ENCODE peak calls at places on chromosomes 12 and 14, in nine cellular contexts. G is GM12865, X is fibroblast of lung, H is left ventricle myocardium inferior, A is non-pigmented ciliary epithelial cell, P is SK-N-DZ, V is T-cell, R is endothelial cell of umbilical vein, J is EL. W is an unnamed sample.

GRCh38 chr12:14954269-14954668 is 7.1 kb downstream of the ARHGDIB start:
- DNase-seq in R (no peak), P (no peak), V (no peak), G (no peak), J (no peak), A (no peak), X (no peak), H (no peak), W (no peak)

GRCh38 chr12:68844788-68845695 is 37.1 kb downstream of the MDM2 start:
- DNase-seq in P (no peak), J (no peak), V (no peak), X (no peak), A (no peak), H (no peak), R (no peak), G (no peak), W (no peak)

GRCh38 chr12:39723831-39724230 is 104.2 kb upstream of the ABCD2 start:
- DNase-seq in V (no peak), H (no peak), A (no peak), P (no peak), R (no peak), J (peak), G (peak), X (peak), W (no peak)

GRCh38 chr14:100375273-100375962 is 52.3 kb downstream of the SLC25A47 start:
- DNase-seq in P (no peak), A (peak), G (peak), J (peak), V (peak), H (peak), R (peak), X (peak), W (peak)

GRCh38 chr12:570237-570925 is 92.9 kb downstream of the NINJ2 start:
- DNase-seq in V (no peak), P (peak), X (peak), A (no peak), H (peak), J (peak), G (no peak), R (peak), W (peak)

GRCh38 chr12:124601699-124602098 is 34.3 kb upstream of the NCOR2 start:
- DNase-seq in V (no peak), R (no peak), H (no peak), P (no peak), J (no peak), A (no peak), X (no peak), G (no peak), W (no peak)

GRCh38 chr14:72990171-72990570 is 36.7 kb downstream of the ZFYVE1 start:
- DNase-seq in P (no peak), J (no peak), R (no peak), H (no peak), X (no peak), V (no peak), A (no peak), G (no peak), W (no peak)

GRCh38 chr12:91053951-91054715 is 3.7 kb downstream of the KERA start:
- DNase-seq in G (no peak), J (peak), R (peak), X (peak), A (peak), H (no peak), V (no peak), P (no peak), W (peak)

GRCh38 chr14:37122919-37123639 is 49.3 kb downstream of the SLC25A21 start:
- DNase-seq in H (no peak), J (peak), A (no peak), G (no peak), P (no peak), X (no peak), V (no peak), R (no peak), W (no peak)

GRCh38 chr12:93918262-93918661 is 230.1 kb upstream of the PLXNC1 start:
- DNase-seq in R (no peak), V (no peak), A (peak), X (peak), J (peak), G (no peak), H (no peak), P (no peak), W (no peak)

GRCh38 chr14:100294213-100294962 is 11.9 kb downstream of the SLC25A29 start:
- DNase-seq in J (no peak), G (no peak), A (no peak), H (peak), P (no peak), R (no peak), X (no peak), V (no peak), W (no peak)

GRCh38 chr12:1851126-1851791 is 30.9 kb downstream of the LRTM2 start:
- DNase-seq in J (peak), V (no peak), G (no peak), R (peak), A (peak), X (peak), P (no peak), H (no peak), W (peak)

GRCh38 chr12:45217846-45218245 is 2.0 kb downstream of the ANO6 start:
- DNase-seq in H (no peak), R (peak), G (no peak), X (no peak), P (no peak), V (no peak), A (no peak), J (no peak), W (peak)

GRCh38 chr14:33848706-33849454 is 102.0 kb downstream of the EGLN3 start:
- DNase-seq in H (peak), X (peak), G (peak), P (peak), V (no peak), A (no peak), R (peak), J (peak), W (peak)

GRCh38 chr12:45909041-45909713 is 81.2 kb downstream of the SCAF11 start:
- DNase-seq in J (no peak), G (no peak), H (no peak), P (no peak), R (no peak), V (no peak), A (no peak), X (peak), W (no peak)

GRCh38 chr14:104749958-104750529 is 2.9 kb upstream of the SIVA1 start:
- DNase-seq in V (no peak), P (no peak), A (no peak), G (no peak), X (no peak), J (peak), R (no peak), H (no peak), W (no peak)

GRCh38 chr12:129676411-129676810 is 227.4 kb downstream of the TMEM132D start:
- DNase-seq in H (no peak), V (no peak), R (no peak), G (no peak), P (no peak), X (no peak), J (no peak), A (no peak), W (no peak)

W was measured in dermis blood vessel endothelial cell.